ENCODE peak calls at places on chromosomes 1 and 21, in eight cellular contexts. I, J, Y, G, C, R, H and Q are unnamed samples.

GRCh38 chr1:107963601-107964396 is 1.2 kb downstream of the VAV3 start:
- DNase-seq in Y (peak), G (peak), H (peak), R (no peak), C (peak), I (peak), J (peak), Q (no peak)

GRCh38 chr1:17789926-17790325 is 34.8 kb downstream of the ACTL8 start:
- DNase-seq in G (no peak), J (no peak), R (no peak), Y (no peak), H (no peak), C (no peak), I (no peak), Q (no peak)

GRCh38 chr1:205248793-205249601 is 21.3 kb downstream of the TMCC2 start:
- DNase-seq in J (peak), R (peak), Y (peak), C (no peak), G (no peak), H (no peak), I (peak), Q (no peak)

GRCh38 chr1:143720087-143721023 is 251.4 kb downstream of the FAM72C start:
- DNase-seq in H (no peak), C (peak), G (peak), R (peak), J (no peak), I (peak), Y (no peak), Q (no peak)

GRCh38 chr21:17848228-17848627 is 29.1 kb upstream of the C21orf91 start:
- DNase-seq in J (no peak), R (no peak), I (peak), G (no peak), C (peak), H (peak), Y (no peak), Q (peak)

GRCh38 chr1:53541761-53542550 is 82.8 kb downstream of the DMRTB1 start:
- DNase-seq in J (peak), I (peak), H (peak), Y (no peak), C (no peak), R (no peak), G (peak), Q (no peak)

GRCh38 chr1:228685081-228685480 is 50.2 kb upstream of the RHOU start:
- DNase-seq in Y (no peak), R (no peak), J (no peak), I (no peak), C (no peak), G (no peak), H (no peak), Q (no peak)

GRCh38 chr1:232538224-232538942 is 91.5 kb downstream of the SIPA1L2 start:
- DNase-seq in C (peak), G (peak), Y (no peak), R (no peak), I (no peak), J (no peak), H (peak), Q (no peak)

GRCh38 chr1:219784660-219785391 is 143.5 kb downstream of the SLC30A10 start:
- DNase-seq in J (no peak), H (no peak), G (no peak), R (no peak), Y (no peak), I (no peak), C (no peak), Q (no peak)

GRCh38 chr1:226712779-226713420 is 26.2 kb downstream of the ITPKB start:
- DNase-seq in R (no peak), Y (no peak), C (no peak), I (no peak), H (no peak), G (no peak), J (no peak), Q (no peak)

GRCh38 chr21:42694751-42695150 is 41.3 kb downstream of the PDE9A start:
- DNase-seq in Y (no peak), C (no peak), J (no peak), G (no peak), I (no peak), R (no peak), H (no peak), Q (no peak)

GRCh38 chr21:32122082-32122481 is 156.8 kb downstream of the MIS18A start:
- DNase-seq in R (no peak), I (no peak), J (no peak), H (no peak), Y (no peak), C (no peak), G (peak), Q (no peak)

GRCh38 chr1:187568067-187568466 is 739.3 kb downstream of the PLA2G4A start:
- DNase-seq in H (no peak), I (no peak), J (no peak), G (no peak), Y (no peak), C (no peak), R (no peak), Q (no peak)

GRCh38 chr1:8097077-8097799 is 71.1 kb upstream of the ERRFI1 start:
- DNase-seq in J (no peak), Y (no peak), I (peak), C (peak), G (no peak), R (no peak), H (peak), Q (peak)

GRCh38 chr1:69836961-69837636 is 269.4 kb downstream of the LRRC7 start:
- DNase-seq in G (no peak), J (no peak), R (no peak), H (peak), Y (no peak), I (no peak), C (no peak), Q (no peak)

GRCh38 chr1:109789771-109790170 is 26.0 kb upstream of the EPS8L3 start:
- DNase-seq in I (no peak), G (no peak), C (no peak), H (no peak), J (no peak), Y (peak), R (no peak), Q (no peak)

GRCh38 chr1:77175230-77175844 is 43.9 kb downstream of the PIGK start:
- DNase-seq in H (peak), R (no peak), G (peak), C (peak), J (no peak), I (no peak), Y (no peak), Q (no peak)

GRCh38 chr1:36987276-36987675 is 47.0 kb downstream of the GRIK3 start:
- DNase-seq in R (no peak), I (no peak), Y (no peak), G (no peak), J (no peak), H (no peak), C (no peak), Q (no peak)

GRCh38 chr1:145858238-145858936 is 494 bp downstream of the PIAS3 start:
- DNase-seq in I (peak), H (no peak), G (peak), Y (peak), J (peak), R (peak), C (peak), Q (no peak)

GRCh38 chr1:205976036-205976435 is 27.2 kb downstream of the RAB7B start:
- DNase-seq in Y (no peak), G (no peak), R (no peak), I (no peak), C (no peak), H (no peak), J (no peak), Q (no peak)

GRCh38 chr1:87045757-87046422 is 131.5 kb downstream of the HS2ST1 start:
- DNase-seq in G (no peak), I (no peak), J (no peak), Y (no peak), H (peak), R (no peak), C (peak), Q (no peak)

GRCh38 chr1:31374511-31375196 is 1.8 kb upstream of the FABP3 start:
- DNase-seq in R (peak), J (peak), G (no peak), Y (no peak), I (peak), H (no peak), C (no peak), Q (no peak)

GRCh38 chr1:186927884-186928283 is 99.1 kb downstream of the PLA2G4A start:
- DNase-seq in Y (no peak), H (peak), G (peak), C (peak), R (no peak), J (no peak), I (no peak), Q (no peak)

GRCh38 chr1:41481109-41481775 is 3.2 kb downstream of the EDN2 start:
- DNase-seq in C (no peak), G (no peak), Y (no peak), R (no peak), H (no peak), J (no peak), I (no peak), Q (no peak)

GRCh38 chr1:236140705-236141446 is 1.5 kb upstream of the GPR137B start:
- DNase-seq in I (no peak), H (peak), R (no peak), Y (no peak), G (peak), C (peak), J (no peak), Q (no peak)

GRCh38 chr1:91308544-91308943 is 96.1 kb downstream of the HFM1 start:
- DNase-seq in Y (no peak), G (no peak), I (no peak), J (no peak), C (no peak), R (no peak), H (no peak), Q (no peak)

GRCh38 chr1:174358786-174359453 is 88.8 kb upstream of the GPR52 start:
- DNase-seq in H (no peak), J (no peak), I (peak), C (no peak), Y (no peak), G (peak), R (no peak), Q (no peak)

GRCh38 chr1:185318431-185319151 is 1.5 kb upstream of the IVNS1ABP start:
- DNase-seq in J (no peak), H (no peak), Y (no peak), I (no peak), R (no peak), C (no peak), G (no peak), Q (no peak)
- H3K27ac ChIP-seq in J (peak), H (peak), Y (no peak), I (no peak), R (no peak), C (peak), G (no peak), Q (peak)

DNA sequence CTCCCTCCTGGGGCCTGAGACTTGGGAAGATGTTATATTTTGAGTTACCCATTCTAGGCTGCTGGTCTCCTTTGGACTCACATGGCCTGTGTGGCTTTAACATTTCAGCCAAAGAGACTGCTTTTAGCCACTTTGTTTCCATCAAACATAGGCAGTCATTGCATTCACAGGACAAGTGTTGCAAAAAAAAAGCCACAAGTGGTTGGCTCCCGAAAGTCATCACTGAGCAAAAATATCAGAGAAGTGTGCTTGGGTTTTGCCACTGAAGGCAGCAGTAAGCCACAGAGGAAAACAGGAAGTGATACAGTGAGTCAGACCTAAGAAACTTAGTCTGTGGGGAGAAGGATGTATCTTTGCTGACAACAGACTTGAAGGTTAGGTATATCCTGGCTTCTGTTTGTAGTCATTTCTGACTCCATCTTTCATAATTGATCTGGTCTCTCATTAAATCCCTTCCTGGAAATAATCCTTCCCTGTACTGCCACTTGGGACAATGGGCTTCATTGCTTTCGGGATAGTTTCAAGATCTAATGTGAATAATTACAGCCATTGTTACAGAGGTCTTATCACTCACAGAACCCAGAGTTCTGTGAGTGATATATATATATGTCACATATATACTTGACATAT is 80.9 kb downstream of the COLGALT2 start:
- DNase-seq in Y (no peak), C (peak), H (peak), J (no peak), R (no peak), G (no peak), I (peak), Q (peak)
- H3K27ac ChIP-seq in Y (peak), C (no peak), H (no peak), J (no peak), R (no peak), G (no peak), I (no peak), Q (peak)

GRCh38 chr1:223747838-223748335 is 35.5 kb downstream of the CAPN2 start:
- DNase-seq in R (peak), Y (no peak), H (no peak), I (peak), J (peak), C (no peak), G (no peak), Q (no peak)
- H3K27ac ChIP-seq in R (no peak), Y (no peak), H (no peak), I (peak), J (peak), C (no peak), G (no peak), Q (peak)

DNA sequence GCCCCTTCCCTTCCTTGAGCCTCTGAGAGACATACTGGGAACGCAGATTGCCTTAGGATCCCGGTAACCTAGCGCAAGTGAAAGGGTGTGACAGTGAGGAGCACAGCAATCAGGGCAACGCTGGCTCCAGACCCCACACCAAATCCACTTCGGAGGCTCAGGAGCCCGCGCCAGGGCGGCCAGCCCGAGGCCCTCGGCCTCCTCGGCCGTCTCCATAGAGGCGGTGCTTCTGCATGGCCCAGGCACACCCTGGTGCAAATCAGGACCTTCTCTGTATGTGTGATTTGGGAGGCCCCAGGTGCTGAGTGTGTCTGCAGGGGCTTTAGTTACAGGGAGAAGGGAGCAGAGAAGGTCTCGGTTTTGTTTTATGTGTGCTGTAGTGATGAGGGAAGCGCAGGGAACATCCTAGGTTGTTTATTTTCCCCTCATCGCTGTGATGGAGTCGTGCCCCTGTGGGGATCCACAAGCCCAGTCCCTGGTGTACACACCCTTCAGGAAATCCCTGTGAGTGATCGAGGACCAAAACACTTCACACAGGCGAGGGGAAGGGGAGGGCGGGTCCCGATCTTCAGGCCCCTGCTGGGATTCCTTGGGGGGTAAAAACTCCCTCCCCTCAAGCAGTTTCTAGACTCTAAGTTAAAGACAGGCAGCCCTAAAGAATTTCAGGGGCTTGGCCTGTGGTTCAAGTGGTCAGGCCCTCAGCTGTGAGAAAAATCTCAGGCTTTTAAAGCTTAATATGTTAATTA is 9.4 kb downstream of the KIAA1614 start:
- DNase-seq in H (no peak), I (no peak), Y (no peak), R (no peak), C (no peak), J (no peak), G (no peak), Q (no peak)
- H3K27ac ChIP-seq in H (no peak), I (no peak), Y (no peak), R (no peak), C (no peak), J (no peak), G (peak), Q (no peak)

DNA sequence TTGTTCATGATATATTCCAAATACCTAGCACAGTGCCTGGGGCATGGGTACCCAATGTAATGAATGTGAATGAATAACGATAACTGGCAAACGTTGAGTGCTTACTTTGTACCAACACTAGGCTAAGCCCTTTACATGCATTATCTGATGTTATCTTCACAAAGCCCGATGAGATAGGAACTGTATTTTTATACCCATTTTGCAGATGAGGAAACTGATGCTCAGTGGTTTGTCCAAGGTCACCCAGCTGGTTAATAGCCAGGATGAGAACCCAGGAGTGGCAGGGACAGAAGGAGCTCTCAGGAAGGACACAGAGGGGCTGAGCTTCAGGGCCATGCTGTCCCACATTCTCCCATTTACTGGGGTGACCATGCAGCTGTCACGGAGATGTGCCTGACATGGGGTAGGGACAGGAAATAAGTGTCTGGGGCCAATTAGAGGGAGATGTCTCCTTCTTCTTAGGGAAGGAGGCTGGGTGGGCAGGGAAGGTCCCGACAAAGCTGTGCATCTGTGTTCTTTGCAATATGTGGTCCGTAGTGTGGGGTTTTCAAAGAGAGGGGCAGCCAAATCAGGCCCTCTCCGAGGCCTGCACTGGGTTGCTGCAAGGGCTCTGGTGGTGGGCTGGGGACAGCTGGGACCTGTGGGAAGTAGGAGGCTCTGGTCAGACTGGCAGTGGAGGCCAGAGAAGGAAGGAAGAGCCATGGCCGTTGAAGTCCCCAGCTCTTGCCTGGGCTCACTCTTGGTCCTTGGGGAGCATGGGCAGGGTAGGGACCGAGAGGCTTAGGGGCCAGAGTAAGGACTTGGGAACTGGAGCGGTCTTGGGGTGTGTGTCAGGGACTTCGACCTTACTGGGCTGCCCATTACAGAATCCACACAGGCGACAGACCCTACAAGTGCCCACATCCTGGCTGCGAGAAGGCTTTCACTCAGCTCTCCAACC is 26.6 kb downstream of the A3GALT2 start:
- DNase-seq in H (no peak), Y (no peak), R (no peak), C (no peak), G (no peak), I (no peak), J (no peak), Q (no peak)
- H3K27ac ChIP-seq in H (no peak), Y (no peak), R (no peak), C (no peak), G (no peak), I (no peak), J (no peak), Q (no peak)

GRCh38 chr1:24765308-24765988 is 20.2 kb downstream of the CLIC4 start:
- DNase-seq in G (no peak), C (no peak), H (no peak), J (no peak), Y (peak), I (peak), R (no peak), Q (no peak)
- H3K27ac ChIP-seq in G (no peak), C (no peak), H (no peak), J (peak), Y (peak), I (peak), R (no peak), Q (no peak)

GRCh38 chr1:33365560-33365997 is 44.7 kb upstream of the A3GALT2 start:
- DNase-seq in I (peak), R (peak), C (no peak), J (peak), G (no peak), Y (no peak), H (no peak), Q (no peak)

GRCh38 chr1:33367488-33368405 is 46.8 kb upstream of the A3GALT2 start:
- DNase-seq in G (peak), J (peak), I (peak), H (no peak), R (peak), C (peak), Y (peak), Q (no peak)

GRCh38 chr1:33369081-33369480 is 48.2 kb upstream of the A3GALT2 start:
- DNase-seq in Y (no peak), C (no peak), R (no peak), G (no peak), I (no peak), J (no peak), H (no peak), Q (no peak)

GRCh38 chr1:33368431-33368830 is 47.5 kb upstream of the A3GALT2 start:
- DNase-seq in I (no peak), H (no peak), Y (no peak), G (no peak), C (no peak), J (no peak), R (no peak), Q (no peak)

GRCh38 chr1:33366766-33367487 is 46.0 kb upstream of the A3GALT2 start:
- DNase-seq in J (peak), R (peak), C (no peak), I (no peak), H (no peak), Y (peak), G (no peak), Q (no peak)
- H3K27ac ChIP-seq in J (peak), R (no peak), C (no peak), I (no peak), H (no peak), Y (peak), G (no peak), Q (no peak)

GRCh38 chr1:3393024-3393986 is 61.2 kb upstream of the ARHGEF16 start:
- DNase-seq in I (peak), Y (peak), J (peak), R (no peak), H (no peak), G (peak), C (no peak), Q (no peak)

GRCh38 chr1:3390291-3390690 is 64.2 kb upstream of the ARHGEF16 start:
- DNase-seq in J (no peak), C (no peak), R (no peak), Y (no peak), H (no peak), I (no peak), G (no peak), Q (no peak)

GRCh38 chr1:3393987-3394920 is 60.2 kb upstream of the ARHGEF16 start:
- DNase-seq in C (no peak), G (peak), R (no peak), I (no peak), J (no peak), Y (no peak), H (no peak), Q (no peak)

GRCh38 chr1:3389093-3389833 is 65.2 kb upstream of the ARHGEF16 start:
- DNase-seq in C (no peak), J (no peak), Y (no peak), G (peak), H (no peak), R (no peak), I (no peak), Q (no peak)

DNA sequence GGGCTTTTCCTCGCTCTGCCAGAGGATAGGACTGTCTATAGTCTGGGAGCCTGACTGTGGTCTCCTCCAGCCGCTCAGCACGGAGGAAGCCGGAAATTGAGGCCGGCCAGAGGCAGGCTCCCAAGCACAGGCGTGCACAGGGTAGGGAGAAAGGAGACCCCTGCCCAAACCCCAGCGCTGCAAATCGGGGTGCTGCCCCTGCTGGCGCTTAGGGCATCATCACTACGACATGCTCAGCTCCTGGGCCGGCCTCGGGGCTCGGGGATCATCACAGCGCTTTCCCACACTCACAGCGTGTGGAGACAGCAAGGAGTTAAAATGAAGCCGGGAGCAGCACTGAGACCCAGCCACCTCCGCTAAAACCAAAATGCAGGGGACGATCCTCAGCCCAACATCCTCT is 62.8 kb upstream of the ARHGEF16 start:
- DNase-seq in R (no peak), J (no peak), G (peak), I (no peak), C (no peak), Y (peak), H (no peak), Q (no peak)
- H3K27ac ChIP-seq in R (no peak), J (no peak), G (no peak), I (no peak), C (no peak), Y (no peak), H (no peak), Q (no peak)